ENCODE peak calls at places on chromosomes 3 and 15, in nine cellular contexts. One of them, this sample, is unnamed.

GRCh38 chr15:45199136-45199810 is 11.5 kb upstream of the SHF start:
- DNase-seq in kidney glomerular epithelial cell: peak
- DNase-seq in GM13976: no peak
- DNase-seq in NCI-H774: no peak
- DNase-seq in SJSA1: peak
- DNase-seq in stimulated activated CD4-positive, alpha-beta T cell treated with anti-CD3 and anti-CD28 coated beads, Interleukin-15, amount 100 ng/mL, for 1 hour: no peak
- DNase-seq in stimulated activated CD8-positive, alpha-beta memory T cell treated with anti-CD3 and anti-CD28 coated beads, Interleukin-7, amount 100 ng/mL, for 1 hour: no peak
- DNase-seq in M059J: peak
- DNase-seq in foreskin fibroblast: no peak
- DNase-seq in this sample: no peak

GRCh38 chr3:174791161-174791560 is 68.0 kb upstream of the NAALADL2 start:
- DNase-seq in kidney glomerular epithelial cell: no peak
- DNase-seq in GM13976: no peak
- DNase-seq in NCI-H774: no peak
- DNase-seq in SJSA1: no peak
- DNase-seq in stimulated activated CD4-positive, alpha-beta T cell treated with anti-CD3 and anti-CD28 coated beads, Interleukin-15, amount 100 ng/mL, for 1 hour: no peak
- DNase-seq in stimulated activated CD8-positive, alpha-beta memory T cell treated with anti-CD3 and anti-CD28 coated beads, Interleukin-7, amount 100 ng/mL, for 1 hour: no peak
- DNase-seq in M059J: no peak
- DNase-seq in foreskin fibroblast: no peak
- DNase-seq in this sample: no peak

GRCh38 chr3:160226026-160226739 is 961 bp downstream of the C3orf80 start:
- DNase-seq in kidney glomerular epithelial cell: no peak
- DNase-seq in GM13976: peak
- DNase-seq in NCI-H774: peak
- DNase-seq in SJSA1: peak
- DNase-seq in stimulated activated CD4-positive, alpha-beta T cell treated with anti-CD3 and anti-CD28 coated beads, Interleukin-15, amount 100 ng/mL, for 1 hour: no peak
- DNase-seq in stimulated activated CD8-positive, alpha-beta memory T cell treated with anti-CD3 and anti-CD28 coated beads, Interleukin-7, amount 100 ng/mL, for 1 hour: no peak
- DNase-seq in M059J: peak
- DNase-seq in foreskin fibroblast: no peak
- DNase-seq in this sample: peak

GRCh38 chr3:195104340-195104739 is 166.6 kb downstream of the XXYLT1 start:
- DNase-seq in kidney glomerular epithelial cell: no peak
- DNase-seq in GM13976: no peak
- DNase-seq in NCI-H774: no peak
- DNase-seq in SJSA1: no peak
- DNase-seq in stimulated activated CD4-positive, alpha-beta T cell treated with anti-CD3 and anti-CD28 coated beads, Interleukin-15, amount 100 ng/mL, for 1 hour: no peak
- DNase-seq in stimulated activated CD8-positive, alpha-beta memory T cell treated with anti-CD3 and anti-CD28 coated beads, Interleukin-7, amount 100 ng/mL, for 1 hour: no peak
- DNase-seq in M059J: no peak
- DNase-seq in foreskin fibroblast: no peak
- DNase-seq in this sample: no peak

GRCh38 chr15:84570164-84570692 is 30.6 kb upstream of the ZSCAN2 start:
- DNase-seq in kidney glomerular epithelial cell: no peak
- DNase-seq in GM13976: peak
- DNase-seq in NCI-H774: no peak
- DNase-seq in SJSA1: no peak
- DNase-seq in stimulated activated CD4-positive, alpha-beta T cell treated with anti-CD3 and anti-CD28 coated beads, Interleukin-15, amount 100 ng/mL, for 1 hour: peak
- DNase-seq in stimulated activated CD8-positive, alpha-beta memory T cell treated with anti-CD3 and anti-CD28 coated beads, Interleukin-7, amount 100 ng/mL, for 1 hour: peak
- DNase-seq in M059J: peak
- DNase-seq in foreskin fibroblast: peak
- DNase-seq in this sample: no peak

GRCh38 chr15:78415284-78415683 is 22.7 kb upstream of the IREB2 start:
- DNase-seq in kidney glomerular epithelial cell: peak
- DNase-seq in GM13976: no peak
- DNase-seq in NCI-H774: peak
- DNase-seq in SJSA1: no peak
- DNase-seq in stimulated activated CD4-positive, alpha-beta T cell treated with anti-CD3 and anti-CD28 coated beads, Interleukin-15, amount 100 ng/mL, for 1 hour: no peak
- DNase-seq in stimulated activated CD8-positive, alpha-beta memory T cell treated with anti-CD3 and anti-CD28 coated beads, Interleukin-7, amount 100 ng/mL, for 1 hour: no peak
- DNase-seq in M059J: peak
- DNase-seq in foreskin fibroblast: no peak
- DNase-seq in this sample: peak

GRCh38 chr3:123778991-123779622 is 105.0 kb downstream of the MYLK start:
- DNase-seq in kidney glomerular epithelial cell: no peak
- DNase-seq in GM13976: no peak
- DNase-seq in NCI-H774: no peak
- DNase-seq in SJSA1: no peak
- DNase-seq in stimulated activated CD4-positive, alpha-beta T cell treated with anti-CD3 and anti-CD28 coated beads, Interleukin-15, amount 100 ng/mL, for 1 hour: no peak
- DNase-seq in stimulated activated CD8-positive, alpha-beta memory T cell treated with anti-CD3 and anti-CD28 coated beads, Interleukin-7, amount 100 ng/mL, for 1 hour: no peak
- DNase-seq in M059J: no peak
- DNase-seq in foreskin fibroblast: no peak
- DNase-seq in this sample: no peak

GRCh38 chr3:24704496-24704895 is 209.8 kb upstream of the THRB start:
- DNase-seq in kidney glomerular epithelial cell: peak
- DNase-seq in GM13976: no peak
- DNase-seq in NCI-H774: no peak
- DNase-seq in SJSA1: no peak
- DNase-seq in stimulated activated CD4-positive, alpha-beta T cell treated with anti-CD3 and anti-CD28 coated beads, Interleukin-15, amount 100 ng/mL, for 1 hour: no peak
- DNase-seq in stimulated activated CD8-positive, alpha-beta memory T cell treated with anti-CD3 and anti-CD28 coated beads, Interleukin-7, amount 100 ng/mL, for 1 hour: no peak
- DNase-seq in M059J: peak
- DNase-seq in foreskin fibroblast: no peak
- DNase-seq in this sample: no peak

GRCh38 chr15:86327230-86327865 is 247.7 kb downstream of the AGBL1 start:
- DNase-seq in kidney glomerular epithelial cell: no peak
- DNase-seq in GM13976: no peak
- DNase-seq in NCI-H774: peak
- DNase-seq in SJSA1: no peak
- DNase-seq in stimulated activated CD4-positive, alpha-beta T cell treated with anti-CD3 and anti-CD28 coated beads, Interleukin-15, amount 100 ng/mL, for 1 hour: no peak
- DNase-seq in stimulated activated CD8-positive, alpha-beta memory T cell treated with anti-CD3 and anti-CD28 coated beads, Interleukin-7, amount 100 ng/mL, for 1 hour: no peak
- DNase-seq in M059J: no peak
- DNase-seq in foreskin fibroblast: no peak
- DNase-seq in this sample: no peak

GRCh38 chr3:149020196-149020838 is 29.0 kb downstream of the GYG1 start:
- DNase-seq in kidney glomerular epithelial cell: no peak
- DNase-seq in GM13976: no peak
- DNase-seq in NCI-H774: no peak
- DNase-seq in SJSA1: no peak
- DNase-seq in stimulated activated CD4-positive, alpha-beta T cell treated with anti-CD3 and anti-CD28 coated beads, Interleukin-15, amount 100 ng/mL, for 1 hour: no peak
- DNase-seq in stimulated activated CD8-positive, alpha-beta memory T cell treated with anti-CD3 and anti-CD28 coated beads, Interleukin-7, amount 100 ng/mL, for 1 hour: no peak
- DNase-seq in M059J: no peak
- DNase-seq in foreskin fibroblast: no peak
- DNase-seq in this sample: no peak

GRCh38 chr3:131591394-131591990 is 88.7 kb upstream of the MRPL3 start:
- DNase-seq in kidney glomerular epithelial cell: peak
- DNase-seq in GM13976: no peak
- DNase-seq in NCI-H774: no peak
- DNase-seq in SJSA1: peak
- DNase-seq in stimulated activated CD4-positive, alpha-beta T cell treated with anti-CD3 and anti-CD28 coated beads, Interleukin-15, amount 100 ng/mL, for 1 hour: no peak
- DNase-seq in stimulated activated CD8-positive, alpha-beta memory T cell treated with anti-CD3 and anti-CD28 coated beads, Interleukin-7, amount 100 ng/mL, for 1 hour: no peak
- DNase-seq in M059J: peak
- DNase-seq in foreskin fibroblast: peak
- DNase-seq in this sample: no peak

GRCh38 chr3:122824465-122825379 is 29.9 kb downstream of the SLC49A4 start:
- DNase-seq in kidney glomerular epithelial cell: peak
- DNase-seq in GM13976: no peak
- DNase-seq in NCI-H774: no peak
- DNase-seq in SJSA1: no peak
- DNase-seq in stimulated activated CD4-positive, alpha-beta T cell treated with anti-CD3 and anti-CD28 coated beads, Interleukin-15, amount 100 ng/mL, for 1 hour: no peak
- DNase-seq in stimulated activated CD8-positive, alpha-beta memory T cell treated with anti-CD3 and anti-CD28 coated beads, Interleukin-7, amount 100 ng/mL, for 1 hour: no peak
- DNase-seq in M059J: peak
- DNase-seq in foreskin fibroblast: peak
- DNase-seq in this sample: no peak

GRCh38 chr3:31275038-31275562 is 257.6 kb upstream of the STT3B start:
- DNase-seq in kidney glomerular epithelial cell: peak
- DNase-seq in GM13976: no peak
- DNase-seq in NCI-H774: no peak
- DNase-seq in SJSA1: peak
- DNase-seq in stimulated activated CD4-positive, alpha-beta T cell treated with anti-CD3 and anti-CD28 coated beads, Interleukin-15, amount 100 ng/mL, for 1 hour: no peak
- DNase-seq in stimulated activated CD8-positive, alpha-beta memory T cell treated with anti-CD3 and anti-CD28 coated beads, Interleukin-7, amount 100 ng/mL, for 1 hour: no peak
- DNase-seq in M059J: peak
- DNase-seq in foreskin fibroblast: peak
- DNase-seq in this sample: no peak

GRCh38 chr3:189907803-189908202 is 212.9 kb downstream of the P3H2 start:
- DNase-seq in kidney glomerular epithelial cell: no peak
- DNase-seq in GM13976: no peak
- DNase-seq in NCI-H774: no peak
- DNase-seq in SJSA1: no peak
- DNase-seq in stimulated activated CD4-positive, alpha-beta T cell treated with anti-CD3 and anti-CD28 coated beads, Interleukin-15, amount 100 ng/mL, for 1 hour: no peak
- DNase-seq in stimulated activated CD8-positive, alpha-beta memory T cell treated with anti-CD3 and anti-CD28 coated beads, Interleukin-7, amount 100 ng/mL, for 1 hour: no peak
- DNase-seq in M059J: peak
- DNase-seq in foreskin fibroblast: no peak
- DNase-seq in this sample: no peak

GRCh38 chr15:81473946-81474345 is 99.9 kb upstream of the TMC3 start:
- DNase-seq in kidney glomerular epithelial cell: no peak
- DNase-seq in GM13976: no peak
- DNase-seq in NCI-H774: no peak
- DNase-seq in SJSA1: no peak
- DNase-seq in stimulated activated CD4-positive, alpha-beta T cell treated with anti-CD3 and anti-CD28 coated beads, Interleukin-15, amount 100 ng/mL, for 1 hour: no peak
- DNase-seq in stimulated activated CD8-positive, alpha-beta memory T cell treated with anti-CD3 and anti-CD28 coated beads, Interleukin-7, amount 100 ng/mL, for 1 hour: no peak
- DNase-seq in M059J: no peak
- DNase-seq in foreskin fibroblast: no peak
- DNase-seq in this sample: no peak

GRCh38 chr15:70358011-70358819 is 260.5 kb upstream of the TLE3 start:
- DNase-seq in kidney glomerular epithelial cell: no peak
- DNase-seq in GM13976: no peak
- DNase-seq in NCI-H774: no peak
- DNase-seq in SJSA1: no peak
- DNase-seq in stimulated activated CD4-positive, alpha-beta T cell treated with anti-CD3 and anti-CD28 coated beads, Interleukin-15, amount 100 ng/mL, for 1 hour: no peak
- DNase-seq in stimulated activated CD8-positive, alpha-beta memory T cell treated with anti-CD3 and anti-CD28 coated beads, Interleukin-7, amount 100 ng/mL, for 1 hour: no peak
- DNase-seq in M059J: no peak
- DNase-seq in foreskin fibroblast: no peak
- DNase-seq in this sample: no peak

GRCh38 chr15:78455749-78456148 is 17.7 kb downstream of the IREB2 start:
- DNase-seq in kidney glomerular epithelial cell: no peak
- DNase-seq in GM13976: no peak
- DNase-seq in NCI-H774: peak
- DNase-seq in SJSA1: no peak
- DNase-seq in stimulated activated CD4-positive, alpha-beta T cell treated with anti-CD3 and anti-CD28 coated beads, Interleukin-15, amount 100 ng/mL, for 1 hour: no peak
- DNase-seq in stimulated activated CD8-positive, alpha-beta memory T cell treated with anti-CD3 and anti-CD28 coated beads, Interleukin-7, amount 100 ng/mL, for 1 hour: no peak
- DNase-seq in M059J: peak
- DNase-seq in foreskin fibroblast: no peak
- DNase-seq in this sample: no peak

GRCh38 chr15:74489518-74490338 is 28.8 kb upstream of the UBL7 start:
- DNase-seq in kidney glomerular epithelial cell: no peak
- DNase-seq in GM13976: peak
- DNase-seq in NCI-H774: peak
- DNase-seq in SJSA1: peak
- DNase-seq in stimulated activated CD4-positive, alpha-beta T cell treated with anti-CD3 and anti-CD28 coated beads, Interleukin-15, amount 100 ng/mL, for 1 hour: peak
- DNase-seq in stimulated activated CD8-positive, alpha-beta memory T cell treated with anti-CD3 and anti-CD28 coated beads, Interleukin-7, amount 100 ng/mL, for 1 hour: peak
- DNase-seq in M059J: peak
- DNase-seq in foreskin fibroblast: no peak
- DNase-seq in this sample: peak

GRCh38 chr15:35439291-35439690 is 106.7 kb downstream of the DPH6 start:
- DNase-seq in kidney glomerular epithelial cell: no peak
- DNase-seq in GM13976: no peak
- DNase-seq in NCI-H774: no peak
- DNase-seq in SJSA1: peak
- DNase-seq in stimulated activated CD4-positive, alpha-beta T cell treated with anti-CD3 and anti-CD28 coated beads, Interleukin-15, amount 100 ng/mL, for 1 hour: no peak
- DNase-seq in stimulated activated CD8-positive, alpha-beta memory T cell treated with anti-CD3 and anti-CD28 coated beads, Interleukin-7, amount 100 ng/mL, for 1 hour: no peak
- DNase-seq in M059J: peak
- DNase-seq in foreskin fibroblast: peak
- DNase-seq in this sample: no peak

GRCh38 chr3:113743006-113743639 is 2.9 kb downstream of the NAA50 start:
- DNase-seq in kidney glomerular epithelial cell: no peak
- DNase-seq in GM13976: no peak
- DNase-seq in NCI-H774: no peak
- DNase-seq in SJSA1: no peak
- DNase-seq in stimulated activated CD4-positive, alpha-beta T cell treated with anti-CD3 and anti-CD28 coated beads, Interleukin-15, amount 100 ng/mL, for 1 hour: no peak
- DNase-seq in stimulated activated CD8-positive, alpha-beta memory T cell treated with anti-CD3 and anti-CD28 coated beads, Interleukin-7, amount 100 ng/mL, for 1 hour: no peak
- DNase-seq in M059J: no peak
- DNase-seq in foreskin fibroblast: no peak
- DNase-seq in this sample: no peak

GRCh38 chr15:53434174-53434678 is 325.2 kb downstream of the WDR72 start:
- DNase-seq in kidney glomerular epithelial cell: no peak
- DNase-seq in GM13976: no peak
- DNase-seq in NCI-H774: no peak
- DNase-seq in SJSA1: no peak
- DNase-seq in stimulated activated CD4-positive, alpha-beta T cell treated with anti-CD3 and anti-CD28 coated beads, Interleukin-15, amount 100 ng/mL, for 1 hour: no peak
- DNase-seq in stimulated activated CD8-positive, alpha-beta memory T cell treated with anti-CD3 and anti-CD28 coated beads, Interleukin-7, amount 100 ng/mL, for 1 hour: no peak
- DNase-seq in M059J: no peak
- DNase-seq in foreskin fibroblast: no peak
- DNase-seq in this sample: no peak

GRCh38 chr3:195226900-195227447 is 44.0 kb downstream of the XXYLT1 start:
- DNase-seq in kidney glomerular epithelial cell: no peak
- DNase-seq in GM13976: no peak
- DNase-seq in NCI-H774: no peak
- DNase-seq in SJSA1: no peak
- DNase-seq in stimulated activated CD4-positive, alpha-beta T cell treated with anti-CD3 and anti-CD28 coated beads, Interleukin-15, amount 100 ng/mL, for 1 hour: no peak
- DNase-seq in stimulated activated CD8-positive, alpha-beta memory T cell treated with anti-CD3 and anti-CD28 coated beads, Interleukin-7, amount 100 ng/mL, for 1 hour: no peak
- DNase-seq in M059J: no peak
- DNase-seq in foreskin fibroblast: no peak
- DNase-seq in this sample: no peak

GRCh38 chr3:71464613-71465012 is 118.9 kb downstream of the FOXP1 start:
- DNase-seq in kidney glomerular epithelial cell: no peak
- DNase-seq in GM13976: no peak
- DNase-seq in NCI-H774: no peak
- DNase-seq in SJSA1: no peak
- DNase-seq in stimulated activated CD4-positive, alpha-beta T cell treated with anti-CD3 and anti-CD28 coated beads, Interleukin-15, amount 100 ng/mL, for 1 hour: no peak
- DNase-seq in stimulated activated CD8-positive, alpha-beta memory T cell treated with anti-CD3 and anti-CD28 coated beads, Interleukin-7, amount 100 ng/mL, for 1 hour: no peak
- DNase-seq in M059J: no peak
- DNase-seq in foreskin fibroblast: no peak
- DNase-seq in this sample: no peak